ENCODE peak calls at places on chromosomes 16 and 17, in seven cellular contexts. U is naive B cell; C is MCF 10A; V is stimulated activated CD8-positive, alpha-beta memory T cell treated with anti-CD3 and anti-CD28 coated beads, Interleukin-12 subunit alpha, Interleukin-12 subunit beta, amount 100 ng/mL, for 4 hours; X is T-cell; Q is uterus; D is NCI-H2081. K is an unnamed sample.

GRCh38 chr17:45172541-45173286 is 11.0 kb downstream of the HEXIM2 start:
- DNase-seq in U (peak), C (peak), V (no peak), X (peak), Q (peak), D (no peak), K (no peak)

GRCh38 chr17:71284032-71284755 is 836.6 kb upstream of the SOX9 start:
- DNase-seq in U (no peak), C (no peak), V (no peak), X (no peak), Q (no peak), D (no peak), K (no peak)

GRCh38 chr17:4900231-4901107 is 1.1 kb downstream of the C17orf107 start:
- DNase-seq in U (peak), C (no peak), V (peak), X (peak), Q (no peak), D (no peak), K (peak)

GRCh38 chr16:23072769-23073549 is 76.3 kb downstream of the USP31 start:
- DNase-seq in U (no peak), C (peak), V (no peak), X (no peak), Q (no peak), D (no peak), K (no peak)

GRCh38 chr17:28468781-28469180 is 4.7 kb upstream of the SLC13A2 start:
- DNase-seq in U (no peak), C (no peak), V (no peak), X (no peak), Q (no peak), D (no peak), K (no peak)

GRCh38 chr17:46163316-46163715 is 29.9 kb downstream of the KANSL1 start:
- DNase-seq in U (no peak), C (no peak), V (no peak), X (no peak), Q (no peak), D (no peak), K (no peak)

GRCh38 chr17:2174471-2175293 is 119.8 kb downstream of the HIC1 start:
- DNase-seq in U (no peak), C (no peak), V (no peak), X (no peak), Q (peak), D (no peak), K (no peak)

GRCh38 chr16:4097826-4098240 is 18.4 kb downstream of the ADCY9 start:
- DNase-seq in U (no peak), C (no peak), V (no peak), X (no peak), Q (no peak), D (no peak), K (no peak)

GRCh38 chr16:30096105-30096861 is at the start of gene YPEL3:
- DNase-seq in U (peak), C (peak), V (peak), X (peak), Q (peak), D (peak), K (peak)

GRCh38 chr17:37239690-37240344 is 136.0 kb upstream of the C17orf78 start:
- DNase-seq in U (no peak), C (peak), V (no peak), X (no peak), Q (no peak), D (peak), K (no peak)

GRCh38 chr17:41975099-41976083 is 8.8 kb downstream of the CNP start:
- DNase-seq in U (no peak), C (no peak), V (no peak), X (no peak), Q (no peak), D (no peak), K (no peak)

GRCh38 chr16:30874821-30875717 is 18.8 kb downstream of the BCL7C start:
- DNase-seq in U (peak), C (peak), V (peak), X (peak), Q (peak), D (peak), K (peak)

GRCh38 chr17:64420143-64420670 is 28.7 kb upstream of the MILR1 start:
- DNase-seq in U (peak), C (peak), V (no peak), X (no peak), Q (no peak), D (peak), K (no peak)

GRCh38 chr16:57361384-57361783 is 2.8 kb downstream of the CCL22 start:
- DNase-seq in U (no peak), C (no peak), V (no peak), X (no peak), Q (no peak), D (no peak), K (no peak)

GRCh38 chr17:72659811-72660210 is 432.7 kb downstream of the SLC39A11 start:
- DNase-seq in U (no peak), C (no peak), V (no peak), X (no peak), Q (no peak), D (no peak), K (no peak)

GRCh38 chr16:89017956-89018604 is 41.1 kb upstream of the CBFA2T3 start:
- DNase-seq in U (no peak), C (no peak), V (no peak), X (no peak), Q (no peak), D (no peak), K (no peak)

GRCh38 chr17:57032343-57032742 is 52.7 kb upstream of the AKAP1 start:
- DNase-seq in U (no peak), C (no peak), V (no peak), X (no peak), Q (no peak), D (no peak), K (no peak)

GRCh38 chr17:78400581-78401240 is 22.3 kb downstream of the PGS1 start:
- DNase-seq in U (no peak), C (no peak), V (no peak), X (no peak), Q (no peak), D (no peak), K (no peak)

GRCh38 chr17:50480142-50480764 is 1.6 kb downstream of the RSAD1 start:
- DNase-seq in U (no peak), C (no peak), V (no peak), X (no peak), Q (no peak), D (no peak), K (no peak)

GRCh38 chr17:61389670-61390478 is 9.8 kb upstream of the TBX2 start:
- DNase-seq in U (no peak), C (peak), V (no peak), X (no peak), Q (peak), D (peak), K (peak)

GRCh38 chr17:76125922-76126321 is 15.1 kb downstream of the FOXJ1 start:
- DNase-seq in U (no peak), C (no peak), V (no peak), X (no peak), Q (no peak), D (no peak), K (no peak)

GRCh38 chr16:11218324-11218962 is 37.6 kb downstream of the SOCS1 start:
- DNase-seq in U (no peak), C (no peak), V (no peak), X (no peak), Q (no peak), D (no peak), K (no peak)

GRCh38 chr16:58025351-58026138 is at the start of gene MMP15:
- DNase-seq in U (peak), C (peak), V (peak), X (peak), Q (no peak), D (peak), K (peak)

GRCh38 chr16:69593756-69594155 is 28.0 kb downstream of the NFAT5 start:
- DNase-seq in U (no peak), C (no peak), V (no peak), X (no peak), Q (no peak), D (no peak), K (no peak)

GRCh38 chr16:19595043-19595767 is 39.7 kb downstream of the VPS35L start:
- DNase-seq in U (no peak), C (peak), V (no peak), X (no peak), Q (no peak), D (no peak), K (no peak)

GRCh38 chr17:56548661-56549060 is 44.8 kb upstream of the NOG start:
- DNase-seq in U (no peak), C (no peak), V (no peak), X (no peak), Q (no peak), D (no peak), K (no peak)